ENCODE peak calls at places on chromosomes 1 and 21, in seven cellular contexts. One of them, this sample, is unnamed.

GRCh38 chr1:109011335-109011734 is 30.6 kb downstream of the WDR47 start:
- DNase-seq in cerebellar nuclear complex: no peak
- DNase-seq in right cardiac atrium: no peak
- DNase-seq in fibroblast of lung: no peak
- DNase-seq in fibroblast of mammary gland: no peak
- DNase-seq in activated CD4-positive, CD25-positive, alpha-beta regulatory T cell: no peak
- DNase-seq in GM18507: no peak
- DNase-seq in this sample: no peak

GRCh38 chr1:68615303-68615702 is 118.4 kb upstream of the DEPDC1 start:
- DNase-seq in cerebellar nuclear complex: no peak
- DNase-seq in right cardiac atrium: no peak
- DNase-seq in fibroblast of lung: no peak
- DNase-seq in fibroblast of mammary gland: no peak
- DNase-seq in activated CD4-positive, CD25-positive, alpha-beta regulatory T cell: no peak
- DNase-seq in GM18507: no peak
- DNase-seq in this sample: no peak

GRCh38 chr1:44661786-44662682 is 12.2 kb downstream of the TMEM53 start:
- DNase-seq in cerebellar nuclear complex: no peak
- DNase-seq in right cardiac atrium: no peak
- DNase-seq in fibroblast of lung: no peak
- DNase-seq in fibroblast of mammary gland: no peak
- DNase-seq in activated CD4-positive, CD25-positive, alpha-beta regulatory T cell: no peak
- DNase-seq in GM18507: no peak
- DNase-seq in this sample: no peak

GRCh38 chr1:21308847-21309652 is 18.8 kb upstream of the ECE1 start:
- DNase-seq in cerebellar nuclear complex: no peak
- DNase-seq in right cardiac atrium: peak
- DNase-seq in fibroblast of lung: no peak
- DNase-seq in fibroblast of mammary gland: peak
- DNase-seq in activated CD4-positive, CD25-positive, alpha-beta regulatory T cell: no peak
- DNase-seq in GM18507: no peak
- DNase-seq in this sample: no peak

GRCh38 chr21:45539046-45539795 is 3.0 kb downstream of the SLC19A1 start:
- DNase-seq in cerebellar nuclear complex: no peak
- DNase-seq in right cardiac atrium: peak
- DNase-seq in fibroblast of lung: no peak
- DNase-seq in fibroblast of mammary gland: no peak
- DNase-seq in activated CD4-positive, CD25-positive, alpha-beta regulatory T cell: no peak
- DNase-seq in GM18507: no peak
- DNase-seq in this sample: no peak

GRCh38 chr21:39057121-39057520 is 126.1 kb downstream of the PSMG1 start:
- DNase-seq in cerebellar nuclear complex: no peak
- DNase-seq in right cardiac atrium: no peak
- DNase-seq in fibroblast of lung: no peak
- DNase-seq in fibroblast of mammary gland: no peak
- DNase-seq in activated CD4-positive, CD25-positive, alpha-beta regulatory T cell: no peak
- DNase-seq in GM18507: no peak
- DNase-seq in this sample: no peak

GRCh38 chr1:27603320-27603961 is 503 bp downstream of the AHDC1 start:
- DNase-seq in cerebellar nuclear complex: no peak
- DNase-seq in right cardiac atrium: peak
- DNase-seq in fibroblast of lung: no peak
- DNase-seq in fibroblast of mammary gland: no peak
- DNase-seq in activated CD4-positive, CD25-positive, alpha-beta regulatory T cell: no peak
- DNase-seq in GM18507: no peak
- DNase-seq in this sample: no peak

GRCh38 chr1:225201447-225201846 is 226.4 kb downstream of the LBR start:
- DNase-seq in cerebellar nuclear complex: no peak
- DNase-seq in right cardiac atrium: no peak
- DNase-seq in fibroblast of lung: no peak
- DNase-seq in fibroblast of mammary gland: no peak
- DNase-seq in activated CD4-positive, CD25-positive, alpha-beta regulatory T cell: no peak
- DNase-seq in GM18507: no peak
- DNase-seq in this sample: no peak

GRCh38 chr1:16167331-16168143 is 11.7 kb upstream of the EPHA2 start:
- DNase-seq in cerebellar nuclear complex: no peak
- DNase-seq in right cardiac atrium: peak
- DNase-seq in fibroblast of lung: no peak
- DNase-seq in fibroblast of mammary gland: no peak
- DNase-seq in activated CD4-positive, CD25-positive, alpha-beta regulatory T cell: no peak
- DNase-seq in GM18507: peak
- DNase-seq in this sample: no peak

GRCh38 chr1:203036537-203036936 is 10.2 kb downstream of the PPFIA4 start:
- DNase-seq in cerebellar nuclear complex: no peak
- DNase-seq in right cardiac atrium: no peak
- DNase-seq in fibroblast of lung: no peak
- DNase-seq in fibroblast of mammary gland: no peak
- DNase-seq in activated CD4-positive, CD25-positive, alpha-beta regulatory T cell: no peak
- DNase-seq in GM18507: no peak
- DNase-seq in this sample: no peak

GRCh38 chr1:201495447-201496295 is 11.3 kb downstream of the CSRP1 start:
- DNase-seq in cerebellar nuclear complex: no peak
- DNase-seq in right cardiac atrium: peak
- DNase-seq in fibroblast of lung: peak
- DNase-seq in fibroblast of mammary gland: peak
- DNase-seq in activated CD4-positive, CD25-positive, alpha-beta regulatory T cell: no peak
- DNase-seq in GM18507: no peak
- DNase-seq in this sample: no peak

This sample was measured in H4.